ENCODE peak calls at places on chromosomes 4 and X, in four cellular contexts. O, S, M and W are unnamed samples.

GRCh38 chr4:71545168-71545567 is 206.3 kb downstream of the SLC4A4 start:
- DNase-seq in O (no peak), S (no peak), M (no peak), W (no peak)

GRCh38 chr4:108834167-108834566 is 71.3 kb upstream of the ETNPPL start:
- DNase-seq in O (peak), S (no peak), M (no peak), W (no peak)

GRCh38 chrX:44873415-44874270 is 655 bp downstream of the KDM6A start:
- DNase-seq in O (peak), S (peak), M (peak), W (peak)

GRCh38 chrX:39469126-39469525 is 628.6 kb downstream of the BCOR start:
- DNase-seq in O (no peak), S (no peak), M (no peak), W (no peak)

GRCh38 chr4:1225272-1226166 is 23.4 kb downstream of the CTBP1 start:
- DNase-seq in O (no peak), S (no peak), M (no peak), W (no peak)

GRCh38 chr4:10160280-10160856 is 43.8 kb upstream of the WDR1 start:
- DNase-seq in O (peak), S (no peak), M (no peak), W (no peak)

GRCh38 chrX:97401154-97401553 is 517.4 kb downstream of the RPA4 start:
- DNase-seq in O (no peak), S (no peak), M (no peak), W (no peak)

GRCh38 chr4:13493793-13494192 is 9.7 kb upstream of the RAB28 start:
- DNase-seq in O (no peak), S (no peak), M (no peak), W (no peak)

GRCh38 chrX:31649176-31649575 is 577.3 kb upstream of the FTHL17 start:
- DNase-seq in O (no peak), S (no peak), M (no peak), W (no peak)

GRCh38 chr4:41878170-41878941 is 56.9 kb upstream of the TMEM33 start:
- DNase-seq in O (no peak), S (peak), M (no peak), W (no peak)

GRCh38 chr4:177005801-177006230 is 213.1 kb upstream of the VEGFC start:
- DNase-seq in O (peak), S (no peak), M (no peak), W (no peak)

GRCh38 chr4:94577136-94577535 is 125.4 kb downstream of the PDLIM5 start:
- DNase-seq in O (no peak), S (peak), M (peak), W (peak)

GRCh38 chrX:48022740-48023139 is 16.0 kb downstream of the SPACA5 start:
- DNase-seq in O (no peak), S (no peak), M (no peak), W (no peak)

GRCh38 chr4:116180056-116180690 is 905.2 kb downstream of the TRAM1L1 start:
- DNase-seq in O (peak), S (peak), M (no peak), W (no peak)

GRCh38 chr4:77020017-77020416 is 55.8 kb downstream of the CCNI start:
- DNase-seq in O (no peak), S (no peak), M (no peak), W (no peak)

GRCh38 chrX:13373807-13374187 is 53.9 kb upstream of the ATXN3L start:
- DNase-seq in O (peak), S (no peak), M (no peak), W (no peak)

GRCh38 chr4:185955817-185956542 is 113.0 kb upstream of the TLR3 start:
- DNase-seq in O (no peak), S (peak), M (peak), W (peak)

GRCh38 chr4:103934178-103934789 is 214.5 kb upstream of the TACR3 start:
- DNase-seq in O (peak), S (peak), M (no peak), W (no peak)

GRCh38 chr4:8830611-8831200 is 40.9 kb downstream of the HMX1 start:
- DNase-seq in O (no peak), S (no peak), M (peak), W (no peak)

GRCh38 chr4:174578366-174578765 is 56.1 kb upstream of the HPGD start:
- DNase-seq in O (peak), S (no peak), M (no peak), W (no peak)

GRCh38 chr4:158649111-158649680 is 22.5 kb downstream of the C4orf46 start:
- DNase-seq in O (peak), S (no peak), M (no peak), W (no peak)

GRCh38 chr4:72604324-72604723 is 35.3 kb upstream of the ADAMTS3 start:
- DNase-seq in O (peak), S (no peak), M (no peak), W (no peak)

GRCh38 chrX:10633722-10634121 is 13.3 kb upstream of the MID1 start:
- DNase-seq in O (peak), S (peak), M (no peak), W (peak)

GRCh38 chr4:148205481-148205880 is 236.7 kb downstream of the NR3C2 start:
- DNase-seq in O (no peak), S (no peak), M (no peak), W (no peak)